ENCODE peak calls at places on chromosomes 1 and 21, in ten cellular contexts. P is pancreas, B is fibroblast of the aortic adventitia, R is glutamatergic neuron, A is fibroblast of lung, H is GM06990, C is lung, G is bronchial epithelial cell, E is GM23338, I is HL-60. Z is an unnamed sample.

GRCh38 chr1:27137544-27138075 is 17.3 kb downstream of the SLC9A1 start:
- DNase-seq in B (no peak), H (no peak), E (no peak), C (peak; percentile 45), I (no peak), P (no peak), G (peak; percentile 60), A (no peak), R (no peak), Z (no peak)

GRCh38 chr1:32736812-32737791 is 34.5 kb upstream of the SYNC start:
- DNase-seq in G (peak; percentile 48), C (no peak), H (no peak), P (peak; percentile 82), R (no peak), E (peak; percentile 97), I (no peak), A (no peak), B (no peak), Z (no peak)

GRCh38 chr1:34500451-34500850 is 254.4 kb upstream of the GJB5 start:
- DNase-seq in G (no peak), E (peak; percentile 74), C (no peak), A (no peak), P (peak; percentile 29), H (no peak), B (peak; percentile 19), I (no peak), R (no peak), Z (peak; percentile 33)

GRCh38 chr1:54859687-54860391 is 27.2 kb downstream of the DHCR24 start:
- DNase-seq in R (no peak), P (no peak), A (no peak), C (no peak), I (no peak), H (no peak), G (no peak), E (no peak), B (peak; percentile 14), Z (no peak)

GRCh38 chr1:63772876-63773275 is 941 bp upstream of the ROR1 start:
- DNase-seq in I (peak; percentile 1), H (no peak), R (no peak), E (peak; percentile 69), C (no peak), B (no peak), G (no peak), A (no peak), P (no peak), Z (no peak)

GRCh38 chr1:179091691-179092165 is 9.9 kb downstream of the TOR3A start:
- DNase-seq in G (no peak), P (peak; percentile 58), C (peak; percentile 51), H (no peak), I (peak; percentile 45), B (peak; percentile 94), E (no peak), A (peak; percentile 93), R (peak; percentile 77), Z (no peak)

GRCh38 chr1:12053752-12054548 is 9.2 kb upstream of the TNFRSF8 start:
- DNase-seq in G (peak; percentile 20), H (peak; percentile 63), P (no peak), C (no peak), B (peak; percentile 30), R (peak; percentile 85), I (no peak), E (no peak), A (no peak), Z (peak; percentile 55)

GRCh38 chr1:11898086-11898785 is 28.0 kb downstream of the KIAA2013 start:
- DNase-seq in E (peak; percentile 44), B (no peak), I (no peak), R (no peak), C (no peak), G (no peak), H (no peak), A (no peak), P (no peak), Z (no peak)

GRCh38 chr1:183604048-183604808 is 14.0 kb upstream of the NCF2 start:
- DNase-seq in H (peak; percentile 82), E (no peak), G (no peak), P (peak; percentile 45), I (peak; percentile 97), B (peak; percentile 51), C (no peak), A (peak; percentile 78), R (no peak), Z (no peak)

GRCh38 chr1:53328009-53328489 is at the start of gene LRP8:
- DNase-seq in B (peak; percentile 45), E (peak; percentile 80), I (peak; percentile 46), A (peak; percentile 54), R (peak; percentile 85), C (peak; percentile 71), G (no peak), H (peak; percentile 85), P (peak; percentile 56), Z (peak; percentile 87)

GRCh38 chr1:53328490-53329182 is 766 bp upstream of the LRP8 start:
- DNase-seq in H (no peak), G (no peak), R (no peak), E (peak; percentile 74), C (no peak), B (no peak), A (no peak), P (no peak), I (no peak), Z (peak; percentile 33)

GRCh38 chr1:53326088-53326597 is 1.7 kb downstream of the LRP8 start:
- DNase-seq in P (peak; percentile 94), G (peak; percentile 90), E (peak; percentile 96), I (peak; percentile 89), B (peak; percentile 70), C (peak; percentile 92), R (peak; percentile 83), H (peak; percentile 96), A (peak; percentile 81), Z (peak; percentile 98)

GRCh38 chr1:53326598-53327182 is 1.2 kb downstream of the LRP8 start:
- DNase-seq in I (no peak), E (peak; percentile 69), A (no peak), C (peak; percentile 36), R (peak; percentile 50), P (peak; percentile 33), B (no peak), H (peak; percentile 73), G (no peak), Z (no peak)

GRCh38 chr1:53327183-53327941 is 508 bp downstream of the LRP8 start:
- DNase-seq in B (peak; percentile 17), P (peak; percentile 35), A (no peak), I (no peak), G (no peak), C (no peak), E (peak; percentile 60), R (peak; percentile 81), H (peak; percentile 78), Z (peak; percentile 75)
- TF ChIP-seq CTCF in B (no peak), P (no peak), A (no peak), I (no peak), G (no peak), C (no peak), E (no peak), R (no peak), H (no peak), Z (no peak)

DNA sequence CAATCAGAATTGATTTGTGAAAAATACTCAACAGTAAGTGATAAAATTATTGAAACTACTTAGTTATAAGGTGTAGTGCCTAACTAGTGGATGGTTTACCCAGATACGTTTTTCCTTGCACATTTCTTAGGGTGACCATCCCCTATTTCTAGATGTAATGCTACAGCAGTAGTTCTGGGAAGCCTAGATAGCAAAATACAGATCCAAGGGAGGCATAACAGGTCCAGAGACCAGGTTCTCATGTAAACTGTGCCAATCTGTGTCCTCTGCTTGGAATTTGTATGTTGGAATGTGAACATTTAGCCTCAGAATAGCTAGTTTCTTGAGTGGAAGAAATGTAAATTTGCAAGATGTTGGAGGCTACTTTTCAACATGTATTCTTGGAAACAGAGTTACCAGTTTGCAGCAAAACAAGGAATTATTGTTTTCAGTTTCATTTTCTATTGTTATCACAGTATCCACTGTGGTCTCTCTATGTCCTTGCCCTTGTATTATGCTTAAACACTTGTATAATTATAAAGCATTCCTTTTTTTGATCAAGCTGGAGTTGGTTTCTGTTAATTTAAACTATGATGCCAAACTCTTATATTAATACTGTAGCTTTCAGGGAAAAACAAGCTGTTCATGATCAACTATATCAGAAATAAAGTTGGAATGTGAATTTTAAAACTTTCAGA is 102.0 kb upstream of the BRINP3 start:
- DNase-seq in C (no peak), R (no peak), I (no peak), G (no peak), P (no peak), A (peak; percentile 10), E (no peak), B (no peak), H (no peak), Z (no peak)
- TF ChIP-seq CTCF in C (no peak), R (no peak), I (no peak), G (no peak), P (no peak), A (no peak), E (no peak), B (no peak), H (no peak), Z (no peak)

GRCh38 chr1:6603851-6604558 is 1.3 kb upstream of the KLHL21 start:
- DNase-seq in B (peak; percentile 91), E (peak; percentile 93), C (peak; percentile 74), A (peak; percentile 83), G (peak; percentile 63), P (peak; percentile 48), I (no peak), R (no peak), H (no peak), Z (no peak)
- TF ChIP-seq CTCF in B (peak; percentile 22), E (no peak), C (no peak), A (no peak), G (no peak), P (no peak), I (no peak), R (no peak), H (no peak), Z (peak; percentile 25)

GRCh38 chr1:5286244-5286643 is 631.8 kb downstream of the AJAP1 start:
- DNase-seq in C (no peak), I (no peak), R (no peak), A (no peak), H (no peak), G (no peak), P (no peak), E (peak; percentile 1), B (no peak), Z (peak; percentile 41)
- TF ChIP-seq CTCF in C (no peak), I (no peak), R (no peak), A (no peak), H (no peak), G (no peak), P (no peak), E (no peak), B (no peak), Z (no peak)

GRCh38 chr21:21232320-21232719 is 234.1 kb downstream of the NCAM2 start:
- DNase-seq in H (no peak), I (no peak), R (no peak), G (peak; percentile 9), E (peak; percentile 21), P (no peak), B (peak; percentile 77), A (peak; percentile 83), C (no peak), Z (no peak)
- TF ChIP-seq CTCF in H (no peak), I (no peak), R (peak; percentile 37), G (no peak), E (peak; percentile 65), P (no peak), B (peak; percentile 59), A (peak; percentile 51), C (no peak), Z (no peak)

GRCh38 chr1:41804176-41804575 is 114.5 kb downstream of the HIVEP3 start:
- DNase-seq in G (no peak), E (no peak), C (no peak), I (no peak), R (no peak), A (no peak), B (no peak), H (no peak), P (no peak), Z (peak; percentile 63)
- TF ChIP-seq CTCF in G (no peak), E (no peak), C (no peak), I (no peak), R (no peak), A (no peak), B (no peak), H (no peak), P (no peak), Z (no peak)